ENCODE peak calls at places on chromosomes 2 and 18, in nine cellular contexts. C is transverse colon, N is AG04449, F is right lobe of liver, H is prostate gland, Y is H9, L is gastrocnemius medialis, Q is cardiac fibroblast, X is BJ. A is an unnamed sample.

GRCh38 chr2:20615466-20616241 is 35.2 kb downstream of the HS1BP3 start:
- DNase-seq in Y (no peak), N (no peak), F (peak), C (no peak), L (peak), H (no peak), Q (no peak), X (no peak), A (no peak)

GRCh38 chr2:105449083-105449482 is 50.2 kb upstream of the FHL2 start:
- DNase-seq in H (no peak), Q (no peak), N (no peak), L (no peak), F (no peak), C (peak), Y (no peak), X (no peak), A (no peak)

GRCh38 chr18:43970656-43971055 is 693.4 kb upstream of the SYT4 start:
- DNase-seq in H (no peak), Y (no peak), Q (no peak), F (no peak), L (no peak), X (no peak), N (no peak), C (no peak), A (no peak)

GRCh38 chr2:204437815-204438766 is 107.2 kb upstream of the PARD3B start:
- DNase-seq in X (no peak), Q (no peak), L (no peak), C (no peak), Y (no peak), F (no peak), H (no peak), N (no peak), A (no peak)

GRCh38 chr2:160418853-160419252 is 74.8 kb downstream of the RBMS1 start:
- DNase-seq in N (no peak), Y (no peak), L (no peak), Q (no peak), X (no peak), C (no peak), H (no peak), F (no peak), A (no peak)

GRCh38 chr2:28949617-28950305 is 31.3 kb upstream of the TOGARAM2 start:
- DNase-seq in F (no peak), N (no peak), L (no peak), C (no peak), Y (peak), Q (no peak), X (no peak), H (no peak), A (no peak)

GRCh38 chr2:58057890-58058590 is 11.4 kb downstream of the VRK2 start:
- DNase-seq in Y (no peak), N (no peak), X (no peak), L (no peak), H (no peak), F (no peak), C (no peak), Q (no peak), A (no peak)

GRCh38 chr18:3114026-3114425 is 101.1 kb upstream of the LPIN2 start:
- DNase-seq in C (peak), F (no peak), X (no peak), Y (no peak), L (no peak), N (no peak), H (no peak), Q (no peak), A (no peak)

GRCh38 chr2:120419955-120420354 is 74.0 kb downstream of the INHBB start:
- DNase-seq in C (no peak), Y (no peak), L (no peak), N (no peak), X (no peak), Q (no peak), F (no peak), H (no peak), A (no peak)

GRCh38 chr2:138277062-138277461 is 224.5 kb upstream of the SPOPL start:
- DNase-seq in Y (no peak), Q (no peak), L (no peak), C (no peak), N (no peak), X (no peak), F (no peak), H (no peak), A (no peak)

GRCh38 chr2:155965415-155966070 is 367.0 kb downstream of the NR4A2 start:
- DNase-seq in H (no peak), L (no peak), C (no peak), N (no peak), F (no peak), Y (no peak), X (no peak), Q (no peak), A (no peak)

GRCh38 chr2:29663266-29663665 is 258.1 kb downstream of the ALK start:
- DNase-seq in L (no peak), C (no peak), Q (peak), F (no peak), X (no peak), Y (no peak), H (no peak), N (peak), A (no peak)

GRCh38 chr2:218260742-218261423 is at the start of gene GPBAR1:
- DNase-seq in Y (peak), F (no peak), N (no peak), Q (no peak), L (peak), C (peak), H (no peak), X (no peak), A (no peak)

GRCh38 chr2:19653336-19653908 is 248.4 kb downstream of the TTC32 start:
- DNase-seq in Q (no peak), F (no peak), H (no peak), C (no peak), L (no peak), N (no peak), X (no peak), Y (no peak), A (no peak)

GRCh38 chr2:23401427-23402204 is 16.6 kb downstream of the KLHL29 start:
- DNase-seq in Q (no peak), X (no peak), C (no peak), Y (no peak), L (no peak), H (no peak), F (no peak), N (no peak), A (no peak)

GRCh38 chr2:23397483-23397882 is 12.5 kb downstream of the KLHL29 start:
- DNase-seq in H (no peak), C (peak), X (no peak), L (no peak), Q (no peak), N (no peak), F (no peak), Y (no peak), A (no peak)

GRCh38 chr2:23402205-23402740 is 17.3 kb downstream of the KLHL29 start:
- DNase-seq in Q (no peak), Y (no peak), X (no peak), N (no peak), L (no peak), H (no peak), C (no peak), F (no peak), A (no peak)

GRCh38 chr2:23400703-23401102 is 15.7 kb downstream of the KLHL29 start:
- DNase-seq in Q (no peak), N (no peak), H (no peak), L (no peak), Y (no peak), C (no peak), X (no peak), F (no peak), A (no peak)

GRCh38 chr2:23399674-23400261 is 14.8 kb downstream of the KLHL29 start:
- DNase-seq in Q (no peak), H (no peak), F (no peak), C (no peak), N (no peak), X (no peak), L (no peak), Y (no peak), A (no peak)
- TF ChIP-seq CTCF in Q (no peak), H (no peak), F (no peak), C (no peak), N (no peak), X (no peak), L (no peak), Y (no peak), A (no peak)

DNA sequence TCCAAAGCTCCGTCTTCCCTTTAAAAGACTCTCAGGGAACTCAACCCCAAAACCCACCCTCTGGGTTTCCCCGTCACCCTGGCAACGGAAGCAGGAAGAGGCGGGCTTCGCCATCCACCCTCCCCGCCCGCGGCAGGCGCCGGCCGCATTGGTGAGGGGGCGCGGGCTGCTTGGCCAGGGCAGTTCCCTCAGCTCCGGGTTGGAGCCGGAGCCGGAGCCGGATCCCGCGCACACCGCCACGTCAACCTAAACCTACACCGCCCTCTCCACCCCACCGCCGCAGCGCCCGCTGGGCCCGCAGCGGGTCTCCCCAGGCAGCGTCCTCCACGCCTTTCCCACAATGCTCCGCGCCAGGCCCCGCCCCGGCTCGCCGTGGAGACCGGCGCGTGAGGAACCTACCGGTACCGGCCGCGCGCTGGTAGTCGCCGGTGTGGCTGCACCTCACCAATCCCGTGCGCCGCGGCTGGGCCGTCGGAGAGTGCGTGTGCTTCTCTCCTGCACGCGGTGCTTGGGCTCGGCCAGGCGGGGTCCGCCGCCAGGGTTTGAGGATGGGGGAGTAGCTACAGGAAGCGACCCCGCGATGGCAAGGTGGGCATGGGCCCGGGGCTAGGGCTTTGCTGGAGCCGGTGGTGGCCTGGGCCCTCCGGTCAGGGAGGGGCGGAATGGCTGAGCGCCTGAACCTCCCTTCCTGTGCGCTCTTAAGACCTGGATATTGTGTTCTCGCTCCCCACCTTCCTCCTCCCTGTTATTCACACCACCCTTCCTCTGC is at the start of gene DNAJC10:
- DNase-seq in C (peak), N (peak), F (peak), L (peak), Q (peak), Y (peak), H (peak), X (peak), A (peak)
- TF ChIP-seq CTCF in C (no peak), N (no peak), F (no peak), L (no peak), Q (no peak), Y (no peak), H (peak), X (no peak), A (no peak)

GRCh38 chr2:190769258-190769657 is 111.4 kb upstream of the GLS start:
- DNase-seq in X (no peak), Y (no peak), H (no peak), Q (no peak), F (no peak), N (no peak), C (no peak), L (no peak), A (no peak)
- TF ChIP-seq CTCF in X (no peak), Y (no peak), H (no peak), Q (no peak), F (no peak), N (no peak), C (no peak), L (no peak), A (no peak)

GRCh38 chr2:37984589-37984988 is 59.5 kb downstream of the RMDN2 start:
- DNase-seq in X (no peak), F (no peak), H (no peak), N (no peak), L (no peak), Y (no peak), Q (peak), C (no peak), A (no peak)
- TF ChIP-seq CTCF in X (no peak), F (no peak), H (peak), N (peak), L (no peak), Y (peak), Q (peak), C (no peak), A (no peak)

DNA sequence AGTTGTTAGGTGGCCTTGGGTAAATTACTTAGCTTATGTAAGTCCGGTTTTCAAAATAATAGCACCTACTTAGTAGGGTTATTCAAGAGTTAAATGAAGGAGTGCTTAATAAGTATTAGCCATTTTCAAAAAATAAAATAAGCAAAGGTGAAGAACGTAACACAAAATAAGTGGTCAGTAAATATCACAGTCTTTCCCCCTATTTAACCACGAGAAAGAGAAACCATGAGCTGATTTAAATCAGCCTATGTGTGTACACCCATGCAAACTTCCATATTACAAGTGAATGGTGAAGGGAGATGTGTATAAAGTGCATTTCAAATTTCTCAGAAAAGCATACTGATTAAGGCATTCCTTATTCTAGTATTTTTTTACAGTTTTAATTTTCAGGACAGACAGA is 2.2 kb downstream of the WIPF1 start:
- DNase-seq in X (no peak), Y (no peak), N (no peak), F (no peak), Q (no peak), C (no peak), H (no peak), L (no peak), A (no peak)
- TF ChIP-seq CTCF in X (no peak), Y (no peak), N (no peak), F (no peak), Q (no peak), C (no peak), H (no peak), L (no peak), A (no peak)

A was measured in lung.